ENCODE peak calls at places on chromosomes 16 and 17, in nine cellular contexts. R is prostate gland, B is HCT116, F is SK-N-SH, J is stomach, P is breast epithelium, O is esophagus muscularis mucosa, T is GM12891, N is transverse colon. H is an unnamed sample.

GRCh38 chr17:15490634-15491261 is 23.3 kb upstream of the CDRT4 start:
- DNase-seq in J (no peak), P (no peak), R (no peak), O (peak; percentile 94), B (peak; percentile 81), N (peak; percentile 74), F (no peak), T (no peak), H (peak; percentile 85)

GRCh38 chr17:77649717-77650211 is 308.7 kb upstream of the TNRC6C start:
- DNase-seq in J (no peak), T (no peak), O (no peak), R (no peak), B (peak; percentile 42), N (no peak), F (no peak), P (no peak), H (no peak)

GRCh38 chr17:42182927-42183734 is 2.1 kb downstream of the HCRT start:
- DNase-seq in F (no peak), T (no peak), P (no peak), O (no peak), B (no peak), N (no peak), J (no peak), R (no peak), H (no peak)

GRCh38 chr17:55758171-55758570 is 7.3 kb downstream of the PCTP start:
- DNase-seq in T (no peak), J (no peak), B (no peak), P (no peak), R (no peak), F (no peak), N (no peak), O (no peak), H (no peak)

GRCh38 chr17:64028874-64029464 is 8.5 kb upstream of the ICAM2 start:
- DNase-seq in F (peak; percentile 83), O (no peak), R (peak; percentile 26), J (peak; percentile 77), B (peak; percentile 66), P (peak; percentile 64), N (peak; percentile 72), T (peak; percentile 34), H (peak; percentile 82)

GRCh38 chr16:54957403-54957802 is 26.7 kb downstream of the IRX5 start:
- DNase-seq in J (peak; percentile 57), F (no peak), B (peak; percentile 39), O (no peak), T (no peak), P (no peak), N (peak; percentile 23), R (no peak), H (peak; percentile 67)

GRCh38 chr16:87698241-87698640 is 67.5 kb downstream of the KLHDC4 start:
- DNase-seq in R (no peak), F (no peak), N (no peak), P (no peak), T (peak; percentile 83), B (no peak), J (no peak), O (no peak), H (no peak)

GRCh38 chr17:34319087-34319486 is at the start of gene CCL8:
- DNase-seq in R (no peak), T (no peak), O (no peak), B (no peak), P (no peak), F (no peak), J (no peak), N (no peak), H (no peak)

GRCh38 chr17:72900542-72900941 is 191.9 kb downstream of the SLC39A11 start:
- DNase-seq in J (no peak), R (no peak), T (no peak), B (no peak), F (peak; percentile 37), N (no peak), O (no peak), P (no peak), H (no peak)

GRCh38 chr17:44247346-44248219 is 20.4 kb downstream of the SLC4A1 start:
- DNase-seq in F (peak; percentile 63), P (no peak), R (no peak), B (no peak), T (no peak), O (no peak), J (peak; percentile 34), N (no peak), H (no peak)

GRCh38 chr17:57459286-57459915 is 203.1 kb downstream of the MSI2 start:
- DNase-seq in O (no peak), B (peak; percentile 78), J (no peak), N (no peak), R (no peak), T (no peak), P (no peak), F (no peak), H (no peak)
- TF ChIP-seq POLR2AphosphoS5 in O (no peak), B (no peak), J (no peak), N (no peak), R (no peak), T (no peak), P (no peak), F (no peak), H (no peak)

GRCh38 chr17:81285179-81285878 is 9.8 kb downstream of the SLC38A10 start:
- DNase-seq in R (no peak), N (peak; percentile 58), B (no peak), F (no peak), O (peak; percentile 94), J (peak; percentile 56), P (no peak), T (peak; percentile 80), H (no peak)
- TF ChIP-seq POLR2AphosphoS5 in R (no peak), N (no peak), B (no peak), F (no peak), O (no peak), J (peak; percentile 43), P (no peak), T (peak; percentile 30), H (no peak)

GRCh38 chr16:88809676-88810165 is 2.0 kb downstream of the APRT start:
- DNase-seq in J (no peak), B (no peak), T (no peak), O (no peak), F (no peak), P (no peak), R (no peak), N (no peak), H (no peak)

GRCh38 chr16:88810868-88811599 is 694 bp downstream of the APRT start:
- DNase-seq in N (peak; percentile 79), J (peak; percentile 72), B (peak; percentile 81), T (peak; percentile 87), F (peak; percentile 88), R (peak; percentile 64), O (no peak), P (peak; percentile 77), H (peak; percentile 62)

GRCh38 chr16:88811600-88811849 is 203 bp downstream of the APRT start:
- DNase-seq in B (no peak), T (no peak), O (no peak), R (no peak), P (no peak), N (no peak), F (no peak), J (no peak), H (no peak)

GRCh38 chr16:88809068-88809675 is 2.6 kb downstream of the APRT start:
- DNase-seq in T (no peak), P (no peak), B (no peak), R (no peak), J (no peak), N (no peak), O (no peak), F (no peak), H (no peak)

DNA sequence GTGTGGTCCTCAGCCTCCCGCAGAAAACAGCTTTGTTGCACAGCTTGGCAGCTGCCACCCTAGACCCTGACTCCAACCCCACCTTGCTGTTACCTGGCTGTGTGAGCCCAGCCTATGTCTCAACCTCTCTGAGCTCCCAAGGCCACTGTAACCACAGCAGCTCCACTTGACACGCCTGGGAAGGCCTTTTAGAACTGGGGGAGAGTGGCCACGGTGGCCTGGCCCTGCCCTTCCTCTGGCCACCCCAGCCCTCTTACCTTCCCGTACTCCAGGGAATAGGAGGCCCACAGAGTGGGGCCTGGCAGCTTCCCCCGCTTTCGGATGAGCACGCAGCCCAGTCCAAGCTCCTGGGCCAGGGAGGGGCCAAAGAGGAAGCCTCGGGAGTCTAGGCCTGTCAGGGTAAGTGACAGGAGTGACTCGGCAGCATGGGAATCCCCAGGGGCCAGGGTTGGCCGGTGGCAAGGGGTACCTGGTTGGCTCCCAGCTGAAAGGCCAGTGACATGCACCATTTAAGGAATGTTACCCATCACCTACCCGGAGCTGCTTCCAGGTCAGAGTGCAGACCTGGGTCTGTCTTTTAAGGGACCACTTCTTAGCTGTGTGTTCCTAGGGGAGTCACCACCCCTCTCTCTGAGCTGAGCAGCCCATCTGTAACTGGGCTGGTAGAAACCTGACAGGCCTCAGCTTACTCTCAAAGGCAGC is 1.4 kb downstream of the APRT start:
- DNase-seq in R (no peak), O (no peak), N (no peak), T (no peak), J (no peak), B (no peak), F (no peak), P (no peak), H (no peak)
- TF ChIP-seq POLR2AphosphoS5 in R (no peak), O (no peak), N (no peak), T (peak; percentile 2), J (no peak), B (no peak), F (no peak), P (no peak), H (no peak)

DNA sequence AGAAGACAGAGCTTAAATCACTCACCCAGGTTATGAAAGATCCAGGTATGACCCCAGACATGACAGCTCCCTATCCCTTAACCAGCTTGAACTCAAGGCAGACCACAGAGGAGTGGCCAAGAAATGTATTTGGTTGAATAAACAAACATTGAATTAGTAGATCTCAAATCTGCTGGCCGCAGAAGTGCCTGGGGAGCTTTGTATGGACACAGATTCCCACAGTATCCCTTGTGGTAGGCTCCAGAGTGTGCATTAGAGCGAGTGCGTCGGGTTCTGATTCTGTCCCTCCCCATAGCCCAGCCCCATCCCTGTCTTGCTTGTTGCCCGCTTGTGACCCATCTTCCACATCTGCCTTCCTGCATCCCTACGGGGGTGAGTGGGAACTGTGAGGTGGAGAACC is 118.8 kb upstream of the FOXF1 start:
- DNase-seq in O (no peak), F (no peak), N (no peak), T (no peak), P (no peak), R (no peak), J (no peak), B (no peak), H (no peak)
- TF ChIP-seq POLR2AphosphoS5 in O (no peak), F (no peak), N (no peak), T (no peak), P (no peak), R (no peak), J (no peak), B (no peak), H (no peak)

H was measured in GM23338.